ENCODE peak calls at places on chromosomes 16 and 17, in five cellular contexts. One of them, this sample, is unnamed.
A peak's percentile ranks its signal among the peaks of the same experiment; 100 is the strongest.

GRCh38 chr16:4517812-4518211 is 20.8 kb downstream of the CDIP1 start:
- DNase-seq in A673: peak; percentile 62
- DNase-seq in ovary: no peak
- DNase-seq in GM12865: peak; percentile 32
- DNase-seq in progenitor cell of endocrine pancreas: peak; percentile 39
- DNase-seq in this sample: peak; percentile 77

GRCh38 chr17:51128089-51128488 is 7.4 kb upstream of the SPAG9 start:
- DNase-seq in A673: no peak
- DNase-seq in ovary: no peak
- DNase-seq in GM12865: peak; percentile 48
- DNase-seq in progenitor cell of endocrine pancreas: no peak
- DNase-seq in this sample: no peak

GRCh38 chr17:75078097-75079022 is 9.4 kb upstream of the SLC16A5 start:
- DNase-seq in A673: peak; percentile 29
- DNase-seq in ovary: no peak
- DNase-seq in GM12865: peak; percentile 21
- DNase-seq in progenitor cell of endocrine pancreas: no peak
- DNase-seq in this sample: no peak

GRCh38 chr17:6435968-6436367 is 1.0 kb upstream of the AIPL1 start:
- DNase-seq in A673: peak; percentile 71
- DNase-seq in ovary: peak; percentile 53
- DNase-seq in GM12865: peak; percentile 67
- DNase-seq in progenitor cell of endocrine pancreas: peak; percentile 60
- DNase-seq in this sample: peak; percentile 59

GRCh38 chr17:41552455-41552854 is 19.4 kb downstream of the KRT9 start:
- DNase-seq in A673: no peak
- DNase-seq in ovary: no peak
- DNase-seq in GM12865: no peak
- DNase-seq in progenitor cell of endocrine pancreas: no peak
- DNase-seq in this sample: no peak

GRCh38 chr17:27950995-27951394 is 57.8 kb upstream of the LYRM9 start:
- DNase-seq in A673: no peak
- DNase-seq in ovary: no peak
- DNase-seq in GM12865: no peak
- DNase-seq in progenitor cell of endocrine pancreas: no peak
- DNase-seq in this sample: no peak

GRCh38 chr16:2194166-2194834 is 2.1 kb downstream of the CASKIN1 start:
- DNase-seq in A673: peak; percentile 71
- DNase-seq in ovary: no peak
- DNase-seq in GM12865: no peak
- DNase-seq in progenitor cell of endocrine pancreas: no peak
- DNase-seq in this sample: peak; percentile 80

GRCh38 chr16:82899731-82900454 is 273.1 kb downstream of the CDH13 start:
- DNase-seq in A673: no peak
- DNase-seq in ovary: no peak
- DNase-seq in GM12865: no peak
- DNase-seq in progenitor cell of endocrine pancreas: no peak
- DNase-seq in this sample: no peak

GRCh38 chr16:2842340-2843000 is 12.4 kb downstream of the ZG16B start:
- DNase-seq in A673: peak; percentile 82
- DNase-seq in ovary: peak; percentile 61
- DNase-seq in GM12865: peak; percentile 86
- DNase-seq in progenitor cell of endocrine pancreas: no peak
- DNase-seq in this sample: peak; percentile 86

GRCh38 chr17:21278304-21279197 is 6.0 kb upstream of the MAP2K3 start:
- DNase-seq in A673: no peak
- DNase-seq in ovary: no peak
- DNase-seq in GM12865: peak; percentile 22
- DNase-seq in progenitor cell of endocrine pancreas: no peak
- DNase-seq in this sample: no peak

GRCh38 chr16:27427538-27427937 is 25.6 kb downstream of the IL21R start:
- DNase-seq in A673: no peak
- DNase-seq in ovary: no peak
- DNase-seq in GM12865: peak; percentile 37
- DNase-seq in progenitor cell of endocrine pancreas: no peak
- DNase-seq in this sample: no peak

GRCh38 chr17:81426676-81427445 is 31.6 kb downstream of the BAHCC1 start:
- DNase-seq in A673: no peak
- DNase-seq in ovary: no peak
- DNase-seq in GM12865: no peak
- DNase-seq in progenitor cell of endocrine pancreas: no peak
- DNase-seq in this sample: no peak

GRCh38 chr17:74235040-74235581 is 21.7 kb downstream of the TTYH2 start:
- DNase-seq in A673: no peak
- DNase-seq in ovary: no peak
- DNase-seq in GM12865: peak; percentile 13
- DNase-seq in progenitor cell of endocrine pancreas: no peak
- DNase-seq in this sample: no peak

GRCh38 chr17:42387221-42387657 is 1.0 kb downstream of the STAT3 start:
- DNase-seq in A673: peak; percentile 72
- DNase-seq in ovary: no peak
- DNase-seq in GM12865: no peak
- DNase-seq in progenitor cell of endocrine pancreas: no peak
- DNase-seq in this sample: no peak

GRCh38 chr17:75688209-75688771 is 21.2 kb downstream of the SAP30BP start:
- DNase-seq in A673: no peak
- DNase-seq in ovary: no peak
- DNase-seq in GM12865: peak; percentile 67
- DNase-seq in progenitor cell of endocrine pancreas: no peak
- DNase-seq in this sample: no peak

GRCh38 chr16:86910821-86911220 is 332.5 kb downstream of the FOXL1 start:
- DNase-seq in A673: no peak
- DNase-seq in ovary: no peak
- DNase-seq in GM12865: no peak
- DNase-seq in progenitor cell of endocrine pancreas: no peak
- DNase-seq in this sample: no peak

GRCh38 chr17:82008941-82009405 is 13.7 kb downstream of the CENPX start:
- DNase-seq in A673: no peak
- DNase-seq in ovary: no peak
- DNase-seq in GM12865: no peak
- DNase-seq in progenitor cell of endocrine pancreas: no peak
- DNase-seq in this sample: no peak

GRCh38 chr17:41057547-41057946 is 2.4 kb downstream of the KRTAP2-3 start:
- DNase-seq in A673: no peak
- DNase-seq in ovary: no peak
- DNase-seq in GM12865: no peak
- DNase-seq in progenitor cell of endocrine pancreas: no peak
- DNase-seq in this sample: no peak

GRCh38 chr16:87335306-87335967 is 18.2 kb upstream of the C16orf95 start:
- DNase-seq in A673: no peak
- DNase-seq in ovary: no peak
- DNase-seq in GM12865: no peak
- DNase-seq in progenitor cell of endocrine pancreas: no peak
- DNase-seq in this sample: no peak

GRCh38 chr16:24419709-24420108 is 119.7 kb upstream of the RBBP6 start:
- DNase-seq in A673: peak; percentile 95
- DNase-seq in ovary: no peak
- DNase-seq in GM12865: peak; percentile 74
- DNase-seq in progenitor cell of endocrine pancreas: no peak
- DNase-seq in this sample: no peak

GRCh38 chr17:82603981-82604448 is 44.2 kb downstream of the WDR45B start:
- DNase-seq in A673: no peak
- DNase-seq in ovary: no peak
- DNase-seq in GM12865: peak; percentile 44
- DNase-seq in progenitor cell of endocrine pancreas: no peak
- DNase-seq in this sample: no peak

GRCh38 chr17:181213-182163 is at the start of gene DOC2B:
- DNase-seq in A673: peak; percentile 22
- DNase-seq in ovary: peak; percentile 66
- DNase-seq in GM12865: no peak
- DNase-seq in progenitor cell of endocrine pancreas: peak; percentile 29
- DNase-seq in this sample: peak; percentile 39

GRCh38 chr17:67211742-67212141 is 33.3 kb downstream of the HELZ start:
- DNase-seq in A673: no peak
- DNase-seq in ovary: no peak
- DNase-seq in GM12865: no peak
- DNase-seq in progenitor cell of endocrine pancreas: no peak
- DNase-seq in this sample: no peak

DNA sequence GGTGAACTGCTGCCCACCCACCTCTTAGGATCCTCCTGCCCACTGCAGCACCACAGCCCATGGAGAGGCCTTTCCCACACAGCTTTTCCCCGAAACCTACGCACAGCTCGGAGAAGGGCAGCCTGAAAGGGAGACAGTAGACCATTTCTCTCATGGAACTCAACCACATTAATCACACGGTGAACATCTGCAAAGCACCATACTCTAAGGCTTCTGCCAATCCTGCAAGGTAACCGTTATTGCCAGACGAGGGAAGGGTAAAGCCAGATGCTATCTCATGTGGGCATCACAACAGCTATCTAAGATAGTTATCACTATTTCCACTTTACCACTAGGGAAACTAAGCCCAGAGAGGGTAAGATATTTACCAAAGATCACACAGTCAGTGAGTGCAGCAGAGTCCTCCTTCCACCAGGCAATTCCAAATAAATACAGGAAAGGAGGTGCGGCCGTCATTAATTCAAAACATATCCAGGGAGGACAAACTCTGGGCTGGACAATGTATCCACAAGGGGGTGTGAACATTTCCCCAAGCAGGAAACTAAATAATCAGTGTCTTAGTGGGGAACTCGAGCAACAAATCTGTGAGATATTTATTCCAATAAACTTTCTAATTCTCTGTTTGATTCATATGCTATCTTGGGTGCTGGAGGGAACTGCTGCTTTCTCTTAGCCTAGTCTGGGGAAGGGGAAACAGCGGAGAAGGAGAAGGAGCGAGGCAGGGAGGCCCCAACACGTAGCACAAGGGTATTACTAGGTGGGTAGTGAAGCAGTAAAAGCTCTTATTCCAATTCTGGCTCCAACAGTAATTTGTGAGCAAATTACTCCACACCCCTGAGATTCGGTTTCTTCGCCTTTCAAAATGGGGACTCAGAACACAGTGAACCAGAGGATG is 723 bp downstream of the TMEM186 start:
- DNase-seq in A673: no peak
- DNase-seq in ovary: no peak
- DNase-seq in GM12865: no peak
- DNase-seq in progenitor cell of endocrine pancreas: no peak
- DNase-seq in this sample: no peak
- TF ChIP-seq CTCF in A673: no peak
- TF ChIP-seq CTCF in ovary: no peak
- TF ChIP-seq CTCF in GM12865: no peak
- TF ChIP-seq CTCF in progenitor cell of endocrine pancreas: no peak
- TF ChIP-seq CTCF in this sample: no peak

GRCh38 chr17:49841548-49841947 is 6.3 kb downstream of the TAC4 start:
- DNase-seq in A673: no peak
- DNase-seq in ovary: no peak
- DNase-seq in GM12865: no peak
- DNase-seq in progenitor cell of endocrine pancreas: no peak
- DNase-seq in this sample: no peak
- TF ChIP-seq CTCF in A673: no peak
- TF ChIP-seq CTCF in ovary: no peak
- TF ChIP-seq CTCF in GM12865: no peak
- TF ChIP-seq CTCF in progenitor cell of endocrine pancreas: no peak
- TF ChIP-seq CTCF in this sample: peak; percentile 30

DNA sequence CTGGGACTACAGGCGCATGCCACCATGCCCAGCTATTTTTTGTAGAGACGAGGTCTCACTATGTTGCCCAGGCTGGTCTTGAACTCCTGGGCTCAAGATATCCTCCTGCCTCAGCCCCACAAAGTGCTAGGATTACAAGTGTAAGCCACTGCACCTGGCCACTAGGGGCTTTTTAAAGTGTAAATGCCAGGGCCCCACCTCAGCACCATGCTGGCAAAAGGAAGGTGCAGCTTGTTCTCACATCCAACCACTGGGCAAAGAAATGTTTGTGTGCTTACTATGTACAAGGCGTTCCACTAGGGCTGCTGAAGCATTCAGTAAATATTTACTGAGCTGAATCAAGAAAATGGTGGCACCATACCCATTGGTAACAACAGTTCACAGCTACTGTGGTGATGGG is 22.6 kb downstream of the COG1 start:
- DNase-seq in A673: no peak
- DNase-seq in ovary: no peak
- DNase-seq in GM12865: no peak
- DNase-seq in progenitor cell of endocrine pancreas: no peak
- DNase-seq in this sample: no peak
- TF ChIP-seq CTCF in A673: no peak
- TF ChIP-seq CTCF in ovary: no peak
- TF ChIP-seq CTCF in GM12865: peak; percentile 19
- TF ChIP-seq CTCF in progenitor cell of endocrine pancreas: peak; percentile 40
- TF ChIP-seq CTCF in this sample: peak; percentile 17

GRCh38 chr17:19720210-19720475 is 3.8 kb upstream of the SLC47A2 start:
- DNase-seq in A673: no peak
- DNase-seq in ovary: no peak
- DNase-seq in GM12865: no peak
- DNase-seq in progenitor cell of endocrine pancreas: no peak
- DNase-seq in this sample: no peak

GRCh38 chr17:19719365-19720209 is 3.2 kb upstream of the SLC47A2 start:
- DNase-seq in A673: no peak
- DNase-seq in ovary: no peak
- DNase-seq in GM12865: no peak
- DNase-seq in progenitor cell of endocrine pancreas: no peak
- DNase-seq in this sample: no peak

GRCh38 chr17:19717411-19717908 is 1.1 kb upstream of the SLC47A2 start:
- DNase-seq in A673: no peak
- DNase-seq in ovary: no peak
- DNase-seq in GM12865: no peak
- DNase-seq in progenitor cell of endocrine pancreas: no peak
- DNase-seq in this sample: no peak

GRCh38 chr17:19718041-19718612 is 1.7 kb upstream of the SLC47A2 start:
- DNase-seq in A673: no peak
- DNase-seq in ovary: no peak
- DNase-seq in GM12865: no peak
- DNase-seq in progenitor cell of endocrine pancreas: no peak
- DNase-seq in this sample: no peak

DNA sequence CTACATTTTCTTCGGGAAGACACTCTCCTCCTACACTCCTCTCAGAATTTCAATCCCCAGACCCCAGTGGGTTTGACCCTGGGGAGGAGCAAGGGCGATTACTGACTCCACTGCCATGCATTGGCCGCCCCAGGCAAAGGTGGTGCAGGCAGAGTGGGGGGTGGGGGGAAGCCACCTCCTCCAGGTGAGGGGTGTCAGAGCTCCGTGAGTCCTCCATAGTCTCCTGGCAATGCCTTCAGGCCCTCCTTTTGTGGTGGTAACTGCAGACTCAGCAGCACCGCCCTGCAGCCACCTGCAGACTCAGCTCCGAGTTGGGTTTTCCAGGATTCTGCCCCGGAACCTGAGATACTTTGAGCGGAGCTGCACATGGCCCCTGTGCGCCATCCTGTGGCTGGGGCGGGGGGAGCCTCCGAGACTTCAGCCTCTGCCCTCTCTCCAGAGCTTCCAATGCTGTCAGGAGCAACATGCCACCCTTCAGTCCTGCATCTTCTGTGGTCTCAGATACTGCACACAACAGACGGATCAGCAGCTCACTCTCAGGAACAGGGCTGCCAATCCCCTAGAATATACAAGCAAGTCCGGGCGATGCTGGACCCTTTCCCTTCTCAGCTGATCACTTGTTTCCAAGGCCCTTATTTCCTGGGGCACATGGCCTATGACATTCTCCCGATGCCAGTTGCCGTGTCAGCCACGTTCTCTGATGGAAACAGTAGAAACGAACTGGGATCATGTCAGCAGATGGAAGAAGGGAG is 2.4 kb upstream of the SLC47A2 start:
- DNase-seq in A673: no peak
- DNase-seq in ovary: no peak
- DNase-seq in GM12865: no peak
- DNase-seq in progenitor cell of endocrine pancreas: no peak
- DNase-seq in this sample: no peak
- TF ChIP-seq CTCF in A673: peak; percentile 40
- TF ChIP-seq CTCF in ovary: no peak
- TF ChIP-seq CTCF in GM12865: peak; percentile 18
- TF ChIP-seq CTCF in progenitor cell of endocrine pancreas: peak; percentile 14
- TF ChIP-seq CTCF in this sample: peak; percentile 4

GRCh38 chr16:47132310-47132709 is 11.4 kb downstream of the NETO2 start:
- DNase-seq in A673: no peak
- DNase-seq in ovary: no peak
- DNase-seq in GM12865: no peak
- DNase-seq in progenitor cell of endocrine pancreas: no peak
- DNase-seq in this sample: no peak
- TF ChIP-seq CTCF in A673: peak; percentile 24
- TF ChIP-seq CTCF in ovary: no peak
- TF ChIP-seq CTCF in GM12865: no peak
- TF ChIP-seq CTCF in progenitor cell of endocrine pancreas: no peak
- TF ChIP-seq CTCF in this sample: no peak

This sample was measured in BE2C.